ENCODE peak calls at places on chromosome 1, in nine cellular contexts. One of them, this sample, is unnamed. For H3K27me3, the result is how much of the 10 kb centered on the place peaks cover.

GRCh38 chr1:21670956-21671902 is 2.1 kb upstream of the RAP1GAP start:
- DNase-seq in fibroblast of lung: no peak
- DNase-seq in upper lobe of right lung: no peak
- DNase-seq in left ventricle myocardium inferior: no peak
- DNase-seq in IMR-90: no peak
- DNase-seq in lower lobe of right lung: no peak
- DNase-seq in AG04450: no peak
- DNase-seq in uterus: no peak
- DNase-seq in cardiac muscle cell: no peak
- DNase-seq in this sample: no peak

GRCh38 chr1:226659641-226660040 is 79.4 kb downstream of the ITPKB start:
- DNase-seq in cardiac muscle cell: no peak
- DNase-seq in left ventricle myocardium inferior: no peak
- DNase-seq in upper lobe of right lung: no peak
- DNase-seq in uterus: no peak
- DNase-seq in fibroblast of lung: no peak
- DNase-seq in AG04450: no peak
- DNase-seq in lower lobe of right lung: no peak
- DNase-seq in IMR-90: no peak
- DNase-seq in this sample: no peak

GRCh38 chr1:24210195-24210627 is 23.1 kb upstream of the IFNLR1 start:
- DNase-seq in upper lobe of right lung: no peak
- DNase-seq in cardiac muscle cell: no peak
- DNase-seq in uterus: no peak
- DNase-seq in IMR-90: no peak
- DNase-seq in AG04450: no peak
- DNase-seq in lower lobe of right lung: no peak
- DNase-seq in fibroblast of lung: no peak
- DNase-seq in left ventricle myocardium inferior: no peak
- DNase-seq in this sample: no peak

GRCh38 chr1:228469413-228470162 is 17.6 kb upstream of the RNF187 start:
- DNase-seq in uterus: no peak
- DNase-seq in IMR-90: no peak
- DNase-seq in lower lobe of right lung: no peak
- DNase-seq in AG04450: no peak
- DNase-seq in cardiac muscle cell: no peak
- DNase-seq in left ventricle myocardium inferior: no peak
- DNase-seq in fibroblast of lung: no peak
- DNase-seq in upper lobe of right lung: no peak
- DNase-seq in this sample: no peak

GRCh38 chr1:86352096-86352495 is 44.0 kb downstream of the ODF2L start:
- DNase-seq in AG04450: no peak
- DNase-seq in upper lobe of right lung: no peak
- DNase-seq in left ventricle myocardium inferior: no peak
- DNase-seq in lower lobe of right lung: no peak
- DNase-seq in fibroblast of lung: peak
- DNase-seq in IMR-90: no peak
- DNase-seq in uterus: no peak
- DNase-seq in cardiac muscle cell: no peak
- DNase-seq in this sample: no peak

GRCh38 chr1:1629430-1630190 is 2.4 kb upstream of the MMP23B start:
- DNase-seq in lower lobe of right lung: peak
- DNase-seq in cardiac muscle cell: no peak
- DNase-seq in left ventricle myocardium inferior: no peak
- DNase-seq in uterus: no peak
- DNase-seq in upper lobe of right lung: peak
- DNase-seq in IMR-90: no peak
- DNase-seq in AG04450: no peak
- DNase-seq in fibroblast of lung: no peak
- DNase-seq in this sample: peak

GRCh38 chr1:65422241-65423203 is 2.1 kb downstream of the LEPR start:
- DNase-seq in IMR-90: peak
- DNase-seq in lower lobe of right lung: no peak
- DNase-seq in uterus: no peak
- DNase-seq in AG04450: no peak
- DNase-seq in left ventricle myocardium inferior: no peak
- DNase-seq in upper lobe of right lung: no peak
- DNase-seq in fibroblast of lung: peak
- DNase-seq in cardiac muscle cell: no peak
- DNase-seq in this sample: no peak

GRCh38 chr1:37323486-37324377 is 150.6 kb upstream of the ZC3H12A start:
- DNase-seq in uterus: no peak
- DNase-seq in AG04450: no peak
- DNase-seq in upper lobe of right lung: no peak
- DNase-seq in left ventricle myocardium inferior: no peak
- DNase-seq in lower lobe of right lung: no peak
- DNase-seq in IMR-90: peak
- DNase-seq in fibroblast of lung: no peak
- DNase-seq in cardiac muscle cell: no peak
- DNase-seq in this sample: no peak

GRCh38 chr1:158996998-158997397 is 12.7 kb upstream of the IFI16 start:
- DNase-seq in uterus: no peak
- DNase-seq in upper lobe of right lung: no peak
- DNase-seq in AG04450: no peak
- DNase-seq in fibroblast of lung: no peak
- DNase-seq in cardiac muscle cell: no peak
- DNase-seq in lower lobe of right lung: no peak
- DNase-seq in IMR-90: no peak
- DNase-seq in left ventricle myocardium inferior: no peak
- DNase-seq in this sample: no peak

GRCh38 chr1:214330715-214331114 is 49.8 kb downstream of the SMYD2 start:
- DNase-seq in cardiac muscle cell: no peak
- DNase-seq in uterus: no peak
- DNase-seq in AG04450: no peak
- DNase-seq in upper lobe of right lung: no peak
- DNase-seq in left ventricle myocardium inferior: no peak
- DNase-seq in IMR-90: no peak
- DNase-seq in lower lobe of right lung: no peak
- DNase-seq in fibroblast of lung: no peak
- DNase-seq in this sample: no peak

GRCh38 chr1:228697209-228698016 is 37.9 kb upstream of the RHOU start:
- DNase-seq in fibroblast of lung: peak
- DNase-seq in AG04450: no peak
- DNase-seq in uterus: peak
- DNase-seq in lower lobe of right lung: peak
- DNase-seq in left ventricle myocardium inferior: peak
- DNase-seq in upper lobe of right lung: no peak
- DNase-seq in IMR-90: peak
- DNase-seq in cardiac muscle cell: peak
- DNase-seq in this sample: no peak

GRCh38 chr1:105608713-105609112 is 1447.8 kb upstream of the PRMT6 start:
- DNase-seq in AG04450: no peak
- DNase-seq in lower lobe of right lung: no peak
- DNase-seq in cardiac muscle cell: no peak
- DNase-seq in upper lobe of right lung: no peak
- DNase-seq in fibroblast of lung: no peak
- DNase-seq in uterus: no peak
- DNase-seq in left ventricle myocardium inferior: no peak
- DNase-seq in IMR-90: no peak
- DNase-seq in this sample: no peak

GRCh38 chr1:183845681-183846080 is 40.8 kb downstream of the RGL1 start:
- DNase-seq in uterus: no peak
- DNase-seq in left ventricle myocardium inferior: no peak
- DNase-seq in cardiac muscle cell: no peak
- DNase-seq in fibroblast of lung: peak
- DNase-seq in AG04450: no peak
- DNase-seq in upper lobe of right lung: no peak
- DNase-seq in lower lobe of right lung: no peak
- DNase-seq in IMR-90: peak
- DNase-seq in this sample: no peak

GRCh38 chr1:100494393-100495084 is 43.4 kb upstream of the GPR88 start:
- DNase-seq in cardiac muscle cell: no peak
- DNase-seq in IMR-90: peak
- DNase-seq in AG04450: peak
- DNase-seq in uterus: no peak
- DNase-seq in left ventricle myocardium inferior: no peak
- DNase-seq in upper lobe of right lung: no peak
- DNase-seq in lower lobe of right lung: no peak
- DNase-seq in fibroblast of lung: peak
- DNase-seq in this sample: no peak

DNA sequence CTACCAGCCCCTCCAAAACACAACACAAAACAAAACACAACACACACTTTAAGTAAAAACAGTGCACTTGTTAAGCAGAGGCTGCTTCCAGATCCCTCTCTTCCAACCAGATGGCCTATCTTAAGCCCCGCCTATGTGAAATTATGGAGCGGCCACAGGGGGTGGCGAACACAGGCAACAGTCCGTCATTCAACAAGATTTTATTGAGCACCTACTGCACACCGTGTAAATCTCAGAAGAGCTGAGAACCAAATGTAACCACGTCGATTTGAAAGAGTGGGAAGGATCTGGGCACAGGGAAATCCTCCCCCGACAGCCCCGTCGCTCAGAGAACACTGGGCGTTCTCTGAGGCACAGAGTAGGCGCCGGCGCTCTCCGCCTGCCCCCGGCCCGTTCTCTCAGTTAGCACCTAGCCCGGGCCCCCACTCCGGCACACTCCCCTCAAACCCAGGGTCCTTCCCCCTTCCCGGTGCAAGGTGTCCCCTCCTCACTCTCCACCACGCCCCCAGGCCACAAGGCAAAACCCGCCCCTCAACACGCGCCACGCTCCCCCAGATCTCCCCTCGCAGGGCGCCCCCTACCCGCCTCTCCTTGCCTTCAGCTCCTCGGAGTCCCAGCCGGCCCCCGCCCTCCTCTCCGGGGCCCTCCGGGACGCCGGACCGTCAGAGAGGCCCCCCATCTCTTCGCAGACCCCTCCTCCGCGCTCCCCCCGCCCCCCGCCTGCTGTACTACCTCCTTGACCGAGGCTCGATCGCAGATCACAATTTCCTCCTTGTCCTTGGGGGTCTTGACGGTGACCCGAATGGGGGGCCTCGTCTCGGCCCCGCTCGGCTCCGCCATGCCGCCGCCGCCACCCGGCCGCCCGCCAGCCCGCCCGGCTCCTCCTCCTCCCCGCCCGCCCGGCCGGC is 482 bp downstream of the UBQLN4 start:
- DNase-seq in cardiac muscle cell: peak
- DNase-seq in lower lobe of right lung: peak
- DNase-seq in IMR-90: peak
- DNase-seq in left ventricle myocardium inferior: peak
- DNase-seq in uterus: peak
- DNase-seq in AG04450: no peak
- DNase-seq in fibroblast of lung: peak
- DNase-seq in upper lobe of right lung: peak
- DNase-seq in this sample: peak
- TF ChIP-seq CTCF in cardiac muscle cell: peak
- TF ChIP-seq CTCF in lower lobe of right lung: peak
- TF ChIP-seq CTCF in IMR-90: peak
- TF ChIP-seq CTCF in left ventricle myocardium inferior: peak
- TF ChIP-seq CTCF in uterus: no peak
- TF ChIP-seq CTCF in AG04450: peak
- TF ChIP-seq CTCF in fibroblast of lung: no peak
- TF ChIP-seq CTCF in upper lobe of right lung: peak
- TF ChIP-seq CTCF in this sample: peak

GRCh38 chr1:110067429-110067956 is 3.0 kb downstream of the ALX3 start:
- DNase-seq in fibroblast of lung: no peak
- DNase-seq in uterus: no peak
- DNase-seq in lower lobe of right lung: no peak
- DNase-seq in IMR-90: no peak
- DNase-seq in AG04450: no peak
- DNase-seq in upper lobe of right lung: peak
- DNase-seq in left ventricle myocardium inferior: no peak
- DNase-seq in cardiac muscle cell: peak
- DNase-seq in this sample: no peak
- H3K27me3 ChIP-seq in fibroblast of lung: half or more
- H3K27me3 ChIP-seq in uterus: under half
- H3K27me3 ChIP-seq in lower lobe of right lung: half or more
- H3K27me3 ChIP-seq in IMR-90: half or more
- H3K27me3 ChIP-seq in AG04450: half or more
- H3K27me3 ChIP-seq in upper lobe of right lung: half or more
- H3K27me3 ChIP-seq in left ventricle myocardium inferior: half or more
- H3K27me3 ChIP-seq in cardiac muscle cell: half or more
- H3K27me3 ChIP-seq in this sample: half or more

GRCh38 chr1:234607091-234608025 is 2.6 kb downstream of the IRF2BP2 start:
- DNase-seq in cardiac muscle cell: peak
- DNase-seq in left ventricle myocardium inferior: peak
- DNase-seq in upper lobe of right lung: peak
- DNase-seq in IMR-90: no peak
- DNase-seq in AG04450: no peak
- DNase-seq in uterus: no peak
- DNase-seq in lower lobe of right lung: peak
- DNase-seq in fibroblast of lung: peak
- DNase-seq in this sample: peak

GRCh38 chr1:234604726-234605492 is 5.1 kb downstream of the IRF2BP2 start:
- DNase-seq in cardiac muscle cell: no peak
- DNase-seq in uterus: no peak
- DNase-seq in upper lobe of right lung: no peak
- DNase-seq in fibroblast of lung: peak
- DNase-seq in AG04450: no peak
- DNase-seq in left ventricle myocardium inferior: no peak
- DNase-seq in lower lobe of right lung: no peak
- DNase-seq in IMR-90: peak
- DNase-seq in this sample: no peak

GRCh38 chr1:234606731-234607090 is 3.3 kb downstream of the IRF2BP2 start:
- DNase-seq in lower lobe of right lung: no peak
- DNase-seq in AG04450: no peak
- DNase-seq in uterus: no peak
- DNase-seq in upper lobe of right lung: no peak
- DNase-seq in IMR-90: no peak
- DNase-seq in left ventricle myocardium inferior: no peak
- DNase-seq in cardiac muscle cell: no peak
- DNase-seq in fibroblast of lung: no peak
- DNase-seq in this sample: no peak

GRCh38 chr1:234605493-234605982 is 4.4 kb downstream of the IRF2BP2 start:
- DNase-seq in left ventricle myocardium inferior: no peak
- DNase-seq in lower lobe of right lung: no peak
- DNase-seq in uterus: no peak
- DNase-seq in upper lobe of right lung: no peak
- DNase-seq in fibroblast of lung: no peak
- DNase-seq in IMR-90: no peak
- DNase-seq in AG04450: no peak
- DNase-seq in cardiac muscle cell: no peak
- DNase-seq in this sample: no peak

GRCh38 chr1:234605983-234606730 is 3.8 kb downstream of the IRF2BP2 start:
- DNase-seq in uterus: no peak
- DNase-seq in cardiac muscle cell: no peak
- DNase-seq in lower lobe of right lung: peak
- DNase-seq in AG04450: no peak
- DNase-seq in left ventricle myocardium inferior: peak
- DNase-seq in upper lobe of right lung: no peak
- DNase-seq in fibroblast of lung: peak
- DNase-seq in IMR-90: peak
- DNase-seq in this sample: peak
- TF ChIP-seq CTCF in uterus: no peak
- TF ChIP-seq CTCF in cardiac muscle cell: no peak
- TF ChIP-seq CTCF in lower lobe of right lung: no peak
- TF ChIP-seq CTCF in AG04450: no peak
- TF ChIP-seq CTCF in left ventricle myocardium inferior: no peak
- TF ChIP-seq CTCF in upper lobe of right lung: no peak
- TF ChIP-seq CTCF in fibroblast of lung: no peak
- TF ChIP-seq CTCF in IMR-90: no peak
- TF ChIP-seq CTCF in this sample: peak

DNA sequence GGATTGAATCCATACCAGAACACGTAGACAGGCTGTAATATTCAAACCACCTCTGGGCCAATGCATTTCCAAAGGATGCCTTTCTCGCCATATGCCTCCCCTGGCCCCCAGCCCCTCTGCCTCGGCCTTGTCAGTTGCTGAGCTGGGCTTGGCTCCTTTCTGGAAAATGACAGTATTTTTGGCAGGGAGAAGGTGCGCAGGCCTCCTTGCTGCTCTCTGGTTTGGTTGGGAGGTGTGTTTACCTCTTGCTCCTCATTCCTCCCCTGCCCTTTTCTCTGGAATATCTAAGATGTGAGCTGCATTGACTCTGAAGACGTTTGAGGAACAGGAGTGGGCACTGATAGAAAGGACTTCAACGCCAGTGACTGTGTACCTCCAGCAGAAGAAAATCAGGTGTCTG is 26.0 kb upstream of the CNTN2 start:
- DNase-seq in lower lobe of right lung: no peak
- DNase-seq in IMR-90: no peak
- DNase-seq in uterus: no peak
- DNase-seq in left ventricle myocardium inferior: no peak
- DNase-seq in fibroblast of lung: no peak
- DNase-seq in AG04450: no peak
- DNase-seq in upper lobe of right lung: no peak
- DNase-seq in cardiac muscle cell: no peak
- DNase-seq in this sample: no peak
- H3K27me3 ChIP-seq in lower lobe of right lung: under half
- H3K27me3 ChIP-seq in IMR-90: half or more
- H3K27me3 ChIP-seq in uterus: under half
- H3K27me3 ChIP-seq in left ventricle myocardium inferior: under half
- H3K27me3 ChIP-seq in fibroblast of lung: under half
- H3K27me3 ChIP-seq in AG04450: half or more
- H3K27me3 ChIP-seq in upper lobe of right lung: under half
- H3K27me3 ChIP-seq in cardiac muscle cell: under half
- H3K27me3 ChIP-seq in this sample: under half